ENCODE peak calls at places on chromosomes 16 and 17, in seven cellular contexts. T is pancreas; O is T-helper 17 cell; X is activated T-cell treated with anti-CD3 and anti-CD28 coated beads for 1 hour; I is activated CD8-positive, alpha-beta memory T cell treated with anti-CD3 and anti-CD28 coated beads for 24 hours; L is substantia nigra; P is OCI-M1. M is an unnamed sample.

GRCh38 chr17:28725660-28726395 is at the start of gene TLCD1:
- DNase-seq in T (peak; percentile 76), O (peak; percentile 65), X (peak; percentile 41), I (peak; percentile 94), L (no peak), P (peak; percentile 90), M (no peak)

GRCh38 chr17:32912218-32912897 is 15.6 kb upstream of the TMEM98 start:
- DNase-seq in T (peak; percentile 88), O (no peak), X (no peak), I (no peak), L (no peak), P (no peak), M (no peak)

GRCh38 chr16:85557083-85557975 is 55.8 kb upstream of the GSE1 start:
- DNase-seq in T (peak; percentile 51), O (no peak), X (no peak), I (peak; percentile 83), L (no peak), P (peak; percentile 58), M (no peak)

GRCh38 chr16:57283214-57283955 is 1.1 kb downstream of the PLLP start:
- DNase-seq in T (peak; percentile 46), O (no peak), X (no peak), I (no peak), L (no peak), P (no peak), M (no peak)

GRCh38 chr16:70253291-70254094 is 1.8 kb upstream of the EXOSC6 start:
- DNase-seq in T (no peak), O (no peak), X (no peak), I (peak; percentile 71), L (no peak), P (peak; percentile 61), M (no peak)

GRCh38 chr17:55161935-55162555 is 102.7 kb upstream of the HLF start:
- DNase-seq in T (no peak), O (no peak), X (no peak), I (no peak), L (no peak), P (no peak), M (no peak)

GRCh38 chr17:83143817-83144231 is 64.4 kb downstream of the METRNL start:
- DNase-seq in T (no peak), O (no peak), X (no peak), I (no peak), L (no peak), P (no peak), M (no peak)

GRCh38 chr16:80689487-80689886 is 114.9 kb downstream of the CDYL2 start:
- DNase-seq in T (no peak), O (no peak), X (no peak), I (no peak), L (no peak), P (no peak), M (no peak)

GRCh38 chr17:58387834-58388233 is 29.5 kb downstream of the RNF43 start:
- DNase-seq in T (no peak), O (no peak), X (no peak), I (no peak), L (no peak), P (no peak), M (no peak)

GRCh38 chr16:51084074-51084928 is 66.8 kb downstream of the SALL1 start:
- DNase-seq in T (no peak), O (no peak), X (no peak), I (no peak), L (no peak), P (no peak), M (no peak)

GRCh38 chr16:86665319-86665675 is 86.9 kb downstream of the FOXL1 start:
- DNase-seq in T (no peak), O (no peak), X (no peak), I (no peak), L (no peak), P (no peak), M (no peak)

GRCh38 chr16:30896203-30896889 is at the start of gene CTF1:
- DNase-seq in T (peak; percentile 65), O (no peak), X (no peak), I (no peak), L (peak; percentile 60), P (no peak), M (no peak)

GRCh38 chr16:50166511-50167500 is 13.7 kb downstream of the TENT4B start:
- DNase-seq in T (no peak), O (no peak), X (no peak), I (peak; percentile 54), L (no peak), P (no peak), M (no peak)

GRCh38 chr17:76246080-76247066 is 6.1 kb upstream of the RNF157 start:
- DNase-seq in T (no peak), O (no peak), X (no peak), I (peak; percentile 71), L (no peak), P (peak; percentile 89), M (no peak)

GRCh38 chr17:19386276-19386863 is 620 bp downstream of the MFAP4 start:
- DNase-seq in T (no peak), O (no peak), X (no peak), I (no peak), L (no peak), P (no peak), M (no peak)

GRCh38 chr16:57029161-57030160 is 40.1 kb downstream of the NLRC5 start:
- DNase-seq in T (no peak), O (no peak), X (no peak), I (no peak), L (no peak), P (no peak), M (no peak)

GRCh38 chr17:58680038-58680369 is 11.8 kb downstream of the TEX14 start:
- DNase-seq in T (no peak), O (no peak), X (no peak), I (no peak), L (no peak), P (no peak), M (no peak)

GRCh38 chr16:87166934-87167333 is 150.3 kb downstream of the C16orf95 start:
- DNase-seq in T (no peak), O (no peak), X (no peak), I (no peak), L (no peak), P (no peak), M (no peak)

GRCh38 chr17:72572604-72573491 is 452.0 kb downstream of the SOX9 start:
- DNase-seq in T (no peak), O (no peak), X (no peak), I (no peak), L (no peak), P (no peak), M (no peak)

GRCh38 chr17:14330492-14330920 is 29.6 kb downstream of the HS3ST3B1 start:
- DNase-seq in T (no peak), O (no peak), X (no peak), I (peak; percentile 28), L (no peak), P (no peak), M (no peak)

GRCh38 chr16:48194828-48195566 is 39.2 kb upstream of the ABCC12 start:
- DNase-seq in T (peak; percentile 39), O (no peak), X (no peak), I (no peak), L (no peak), P (no peak), M (no peak)

GRCh38 chr17:66783656-66784381 is 51.1 kb upstream of the CACNG5 start:
- DNase-seq in T (no peak), O (no peak), X (no peak), I (no peak), L (no peak), P (no peak), M (no peak)

GRCh38 chr16:4384497-4384896 is 12.8 kb downstream of the VASN start:
- DNase-seq in T (no peak), O (no peak), X (no peak), I (no peak), L (no peak), P (no peak), M (no peak)

GRCh38 chr17:3526971-3527370 is 30.6 kb downstream of the TRPV3 start:
- DNase-seq in T (no peak), O (no peak), X (no peak), I (no peak), L (no peak), P (no peak), M (no peak)

GRCh38 chr17:68175416-68175815 is 72.4 kb upstream of the AMZ2 start:
- DNase-seq in T (no peak), O (no peak), X (no peak), I (no peak), L (no peak), P (no peak), M (no peak)

GRCh38 chr16:65828296-65828695 is 538.2 kb upstream of the CDH5 start:
- DNase-seq in T (no peak), O (no peak), X (no peak), I (no peak), L (no peak), P (no peak), M (no peak)

GRCh38 chr17:83203073-83203471 is 123.7 kb downstream of the METRNL start:
- DNase-seq in T (no peak), O (no peak), X (no peak), I (no peak), L (no peak), P (no peak), M (no peak)

GRCh38 chr16:87692176-87692575 is 73.6 kb downstream of the KLHDC4 start:
- DNase-seq in T (no peak), O (no peak), X (no peak), I (no peak), L (no peak), P (no peak), M (no peak)

GRCh38 chr16:55444754-55445485 is 34.1 kb upstream of the MMP2 start:
- DNase-seq in T (no peak), O (no peak), X (no peak), I (no peak), L (no peak), P (peak; percentile 6), M (no peak)

GRCh38 chr16:78605548-78606097 is 506.2 kb downstream of the WWOX start:
- DNase-seq in T (no peak), O (no peak), X (no peak), I (no peak), L (no peak), P (no peak), M (no peak)